ENCODE peak calls at places on chromosomes 2 and 18, in six cellular contexts. One of them, this sample, is unnamed.

GRCh38 chr2:10057231-10058107 is 14.1 kb downstream of the KLF11 start:
- DNase-seq in WTC11: peak; percentile 92
- DNase-seq in K562: peak; percentile 91
- DNase-seq in GM12878: no peak
- DNase-seq in HepG2: peak; percentile 51
- DNase-seq in H1: peak; percentile 80
- DNase-seq in this sample: no peak

GRCh38 chr2:189933911-189934399 is 128.6 kb downstream of the MSTN start:
- DNase-seq in WTC11: no peak
- DNase-seq in K562: no peak
- DNase-seq in GM12878: no peak
- DNase-seq in HepG2: no peak
- DNase-seq in H1: no peak
- DNase-seq in this sample: no peak

GRCh38 chr2:28716265-28716865 is 35.3 kb upstream of the PPP1CB start:
- DNase-seq in WTC11: no peak
- DNase-seq in K562: no peak
- DNase-seq in GM12878: peak; percentile 9
- DNase-seq in HepG2: peak; percentile 47
- DNase-seq in H1: no peak
- DNase-seq in this sample: peak; percentile 64

GRCh38 chr2:173589604-173590277 is 235.1 kb downstream of the CDCA7 start:
- DNase-seq in WTC11: no peak
- DNase-seq in K562: no peak
- DNase-seq in GM12878: no peak
- DNase-seq in HepG2: no peak
- DNase-seq in H1: no peak
- DNase-seq in this sample: peak; percentile 31

GRCh38 chr2:230665263-230665691 is 47.4 kb upstream of the CAB39 start:
- DNase-seq in WTC11: no peak
- DNase-seq in K562: no peak
- DNase-seq in GM12878: peak; percentile 73
- DNase-seq in HepG2: no peak
- DNase-seq in H1: no peak
- DNase-seq in this sample: no peak

GRCh38 chr18:11591957-11592356 is 17.4 kb upstream of the SLC35G4 start:
- DNase-seq in WTC11: no peak
- DNase-seq in K562: no peak
- DNase-seq in GM12878: no peak
- DNase-seq in HepG2: no peak
- DNase-seq in H1: no peak
- DNase-seq in this sample: no peak

GRCh38 chr2:72028351-72028995 is 119.2 kb downstream of the CYP26B1 start:
- DNase-seq in WTC11: no peak
- DNase-seq in K562: no peak
- DNase-seq in GM12878: no peak
- DNase-seq in HepG2: no peak
- DNase-seq in H1: no peak
- DNase-seq in this sample: no peak

GRCh38 chr18:7561907-7562460 is 5.1 kb upstream of the PTPRM start:
- DNase-seq in WTC11: no peak
- DNase-seq in K562: no peak
- DNase-seq in GM12878: no peak
- DNase-seq in HepG2: no peak
- DNase-seq in H1: no peak
- DNase-seq in this sample: no peak

GRCh38 chr2:223870840-223871618 is 33.6 kb upstream of the AP1S3 start:
- DNase-seq in WTC11: no peak
- DNase-seq in K562: no peak
- DNase-seq in GM12878: no peak
- DNase-seq in HepG2: no peak
- DNase-seq in H1: no peak
- DNase-seq in this sample: no peak

GRCh38 chr2:116142828-116143227 is 1671.7 kb upstream of the DDX18 start:
- DNase-seq in WTC11: no peak
- DNase-seq in K562: no peak
- DNase-seq in GM12878: no peak
- DNase-seq in HepG2: no peak
- DNase-seq in H1: peak; percentile 13
- DNase-seq in this sample: no peak

GRCh38 chr18:457120-457519 is 43.4 kb downstream of the COLEC12 start:
- DNase-seq in WTC11: no peak
- DNase-seq in K562: no peak
- DNase-seq in GM12878: no peak
- DNase-seq in HepG2: no peak
- DNase-seq in H1: no peak
- DNase-seq in this sample: no peak

GRCh38 chr2:178863856-178864620 is 56.8 kb upstream of the TTN start:
- DNase-seq in WTC11: peak; percentile 13
- DNase-seq in K562: no peak
- DNase-seq in GM12878: no peak
- DNase-seq in HepG2: no peak
- DNase-seq in H1: no peak
- DNase-seq in this sample: no peak

GRCh38 chr2:26245231-26245732 is 543 bp downstream of the HADHB start:
- DNase-seq in WTC11: peak; percentile 18
- DNase-seq in K562: peak; percentile 31
- DNase-seq in GM12878: peak; percentile 15
- DNase-seq in HepG2: peak; percentile 44
- DNase-seq in H1: no peak
- DNase-seq in this sample: no peak
- TF ChIP-seq ATF3 in WTC11: no peak
- TF ChIP-seq ATF3 in K562: no peak
- TF ChIP-seq ATF3 in GM12878: no peak
- TF ChIP-seq ATF3 in HepG2: no peak
- TF ChIP-seq ATF3 in H1: no peak
- TF ChIP-seq ATF3 in this sample: no peak

GRCh38 chr2:240455719-240456606 is 20.5 kb downstream of the GPC1 start:
- DNase-seq in WTC11: peak; percentile 56
- DNase-seq in K562: no peak
- DNase-seq in GM12878: no peak
- DNase-seq in HepG2: no peak
- DNase-seq in H1: no peak
- DNase-seq in this sample: no peak
- TF ChIP-seq ATF3 in WTC11: no peak
- TF ChIP-seq ATF3 in K562: no peak
- TF ChIP-seq ATF3 in GM12878: no peak
- TF ChIP-seq ATF3 in HepG2: no peak
- TF ChIP-seq ATF3 in H1: no peak
- TF ChIP-seq ATF3 in this sample: no peak

DNA sequence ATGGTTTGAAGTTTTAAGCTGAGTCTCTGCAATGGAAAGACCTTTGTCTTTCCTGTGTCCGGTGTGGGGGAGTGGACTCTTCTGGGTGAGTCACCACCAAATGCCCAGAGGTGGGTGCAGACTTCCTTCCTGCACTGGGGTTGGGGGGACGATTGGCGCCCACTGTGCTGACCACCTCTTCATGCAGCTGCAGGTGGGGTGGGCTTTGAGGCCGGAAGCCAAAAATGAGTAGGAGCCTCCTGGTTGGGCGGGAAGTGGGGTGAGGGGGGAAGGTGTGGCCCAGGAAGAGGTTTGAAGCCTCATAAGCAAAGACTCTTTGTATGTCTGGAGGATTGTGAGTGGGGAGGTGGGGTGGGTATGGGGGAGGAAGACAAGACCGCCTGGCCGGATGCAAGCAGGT is 27.6 kb downstream of the PAX8 start:
- DNase-seq in WTC11: no peak
- DNase-seq in K562: peak; percentile 52
- DNase-seq in GM12878: no peak
- DNase-seq in HepG2: no peak
- DNase-seq in H1: no peak
- DNase-seq in this sample: no peak
- TF ChIP-seq ATF3 in WTC11: no peak
- TF ChIP-seq ATF3 in K562: no peak
- TF ChIP-seq ATF3 in GM12878: no peak
- TF ChIP-seq ATF3 in HepG2: no peak
- TF ChIP-seq ATF3 in H1: no peak
- TF ChIP-seq ATF3 in this sample: no peak

GRCh38 chr18:59352250-59352855 is 6.7 kb downstream of the LMAN1 start:
- DNase-seq in WTC11: no peak
- DNase-seq in K562: no peak
- DNase-seq in GM12878: no peak
- DNase-seq in HepG2: no peak
- DNase-seq in H1: no peak
- DNase-seq in this sample: no peak
- TF ChIP-seq ATF3 in WTC11: no peak
- TF ChIP-seq ATF3 in K562: no peak
- TF ChIP-seq ATF3 in GM12878: no peak
- TF ChIP-seq ATF3 in HepG2: no peak
- TF ChIP-seq ATF3 in H1: no peak
- TF ChIP-seq ATF3 in this sample: no peak

GRCh38 chr2:17163628-17164027 is 354.6 kb downstream of the RAD51AP2 start:
- DNase-seq in WTC11: no peak
- DNase-seq in K562: no peak
- DNase-seq in GM12878: no peak
- DNase-seq in HepG2: no peak
- DNase-seq in H1: no peak
- DNase-seq in this sample: no peak
- TF ChIP-seq ATF3 in WTC11: no peak
- TF ChIP-seq ATF3 in K562: no peak
- TF ChIP-seq ATF3 in GM12878: no peak
- TF ChIP-seq ATF3 in HepG2: no peak
- TF ChIP-seq ATF3 in H1: no peak
- TF ChIP-seq ATF3 in this sample: no peak

DNA sequence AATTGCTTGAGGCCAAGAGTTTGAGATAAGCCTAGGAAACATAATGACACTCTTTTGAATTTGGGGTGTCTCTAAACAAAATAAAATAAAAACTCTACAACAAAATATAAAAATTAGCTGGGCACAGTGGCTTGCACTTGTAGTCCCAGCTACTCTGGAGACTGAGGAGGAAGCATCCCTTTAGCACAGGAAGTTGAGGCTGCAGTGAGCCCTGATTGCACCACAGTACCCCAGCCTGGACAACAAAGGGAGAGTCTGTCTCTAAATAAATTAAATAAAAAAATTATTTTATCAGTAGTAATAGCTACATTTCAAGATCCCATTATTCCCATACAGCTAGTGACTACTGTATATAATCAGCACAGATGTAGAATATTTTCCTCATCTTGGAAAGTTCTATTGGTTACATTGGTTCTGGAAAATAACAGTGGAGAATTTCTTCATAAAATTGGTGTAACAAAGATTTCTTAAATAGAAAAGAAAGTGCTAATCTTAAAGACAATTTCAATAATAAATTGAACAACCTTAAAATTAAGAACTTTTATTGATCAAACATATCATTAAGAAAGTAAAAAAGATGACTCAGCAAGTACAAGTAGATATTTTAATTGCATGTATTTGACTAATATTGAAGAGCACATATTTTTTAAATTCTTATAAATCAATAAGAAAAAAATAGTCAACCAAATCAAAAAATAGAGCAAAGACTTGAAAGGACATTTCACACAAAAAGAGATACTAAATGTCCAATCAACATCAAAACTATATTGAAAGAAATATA is 90.4 kb upstream of the KYNU start:
- DNase-seq in WTC11: no peak
- DNase-seq in K562: no peak
- DNase-seq in GM12878: no peak
- DNase-seq in HepG2: no peak
- DNase-seq in H1: no peak
- DNase-seq in this sample: no peak
- TF ChIP-seq ATF3 in WTC11: no peak
- TF ChIP-seq ATF3 in K562: no peak
- TF ChIP-seq ATF3 in GM12878: no peak
- TF ChIP-seq ATF3 in HepG2: no peak
- TF ChIP-seq ATF3 in H1: no peak
- TF ChIP-seq ATF3 in this sample: no peak